ENCODE peak calls at places on chromosome 21, in four cellular contexts. J is SK-N-SH, L is HepG2, G is GM12878. M is an unnamed sample.

GRCh38 chr21:42262826-42263225 is 43.9 kb downstream of the ABCG1 start:
- DNase-seq in J (peak), L (peak), G (no peak), M (peak)

GRCh38 chr21:41511858-41512257 is 3.9 kb upstream of the TMPRSS2 start:
- DNase-seq in J (no peak), L (no peak), G (no peak), M (no peak)

GRCh38 chr21:42195378-42196031 is 23.4 kb upstream of the ABCG1 start:
- DNase-seq in J (no peak), L (no peak), G (no peak), M (no peak)

GRCh38 chr21:41971891-41972290 is 18.1 kb upstream of the C2CD2 start:
- DNase-seq in J (no peak), L (no peak), G (no peak), M (no peak)

GRCh38 chr21:45142916-45143315 is 68.5 kb downstream of the ADARB1 start:
- DNase-seq in J (no peak), L (no peak), G (no peak), M (no peak)

GRCh38 chr21:38805282-38806152 is at the start of gene ETS2:
- DNase-seq in J (peak), L (peak), G (peak), M (peak)

GRCh38 chr21:42125571-42126544 is 54.7 kb downstream of the UMODL1 start:
- DNase-seq in J (no peak), L (peak), G (no peak), M (no peak)

GRCh38 chr21:25934771-25935224 is 200.0 kb downstream of the GABPA start:
- DNase-seq in J (no peak), L (peak), G (no peak), M (peak)

GRCh38 chr21:29230541-29231275 is 68.0 kb upstream of the BACH1 start:
- DNase-seq in J (no peak), L (no peak), G (no peak), M (no peak)

GRCh38 chr21:29235714-29236197 is 63.0 kb upstream of the BACH1 start:
- DNase-seq in J (no peak), L (no peak), G (peak), M (no peak)

GRCh38 chr21:29233611-29234540 is 64.8 kb upstream of the BACH1 start:
- DNase-seq in J (no peak), L (no peak), G (peak), M (no peak)

GRCh38 chr21:29231781-29232548 is 66.8 kb upstream of the BACH1 start:
- DNase-seq in J (no peak), L (no peak), G (no peak), M (no peak)

GRCh38 chr21:29232601-29233541 is 65.9 kb upstream of the BACH1 start:
- DNase-seq in J (no peak), L (no peak), G (no peak), M (no peak)
- TF ChIP-seq PBX3 in J (no peak), L (no peak), G (no peak), M (no peak)

DNA sequence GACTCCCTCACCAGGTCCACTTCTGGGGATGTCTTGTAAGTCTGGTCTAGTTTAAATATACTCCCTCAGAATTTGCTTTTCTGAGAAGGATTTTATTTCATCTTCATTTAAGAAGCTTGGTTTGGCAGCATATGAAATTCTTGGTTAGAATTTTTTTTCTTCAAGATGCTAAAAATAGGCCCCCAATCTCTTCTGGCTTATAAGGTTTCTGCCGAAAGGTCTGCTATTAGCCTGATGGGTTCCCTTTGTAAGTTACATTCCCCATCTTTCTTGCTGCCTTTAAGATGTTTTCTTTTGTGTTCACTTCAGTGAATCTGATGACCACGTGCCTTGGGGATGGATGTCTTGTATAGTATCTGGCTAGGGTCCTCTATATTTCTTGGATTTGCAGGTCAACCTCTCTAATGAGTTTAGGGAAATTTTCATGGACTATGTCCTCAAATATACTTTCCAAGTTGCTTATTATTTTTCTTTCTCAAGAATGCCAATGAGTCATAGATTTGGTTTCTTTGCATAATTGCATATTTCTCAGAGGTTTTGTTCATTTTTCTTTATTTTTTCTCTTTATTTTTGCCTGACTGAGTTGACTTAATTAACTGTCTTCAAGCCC is 19.4 kb downstream of the TCP10L start:
- DNase-seq in J (no peak), L (no peak), G (no peak), M (no peak)
- TF ChIP-seq PBX3 in J (no peak), L (no peak), G (no peak), M (no peak)

DNA sequence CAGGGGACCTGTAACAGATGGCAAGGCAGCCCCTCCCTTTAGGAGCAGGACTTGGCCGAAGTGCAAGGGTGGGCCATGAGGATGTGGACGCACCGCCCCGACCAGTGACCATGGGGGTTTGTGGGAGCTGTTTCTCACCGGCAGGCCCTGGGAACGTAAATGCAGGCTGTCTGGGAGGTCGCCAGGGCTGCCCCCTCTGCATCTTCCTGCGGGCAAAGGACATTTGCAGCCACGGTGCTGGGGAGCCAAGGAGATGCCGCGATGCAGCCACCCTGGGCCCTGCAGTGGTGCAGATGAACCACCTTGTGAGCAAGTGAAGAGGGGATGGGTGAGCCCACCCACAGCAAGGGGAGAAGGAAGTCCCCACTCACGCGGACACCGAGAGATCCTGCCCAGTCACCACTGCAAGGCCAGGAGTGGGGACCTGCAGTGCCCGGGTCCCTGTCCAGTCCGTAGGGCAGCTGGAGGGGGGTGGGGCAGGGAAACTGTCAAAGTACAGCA is 121.1 kb downstream of the SIK1 start:
- DNase-seq in J (no peak), L (no peak), G (no peak), M (no peak)
- TF ChIP-seq PBX3 in J (no peak), L (no peak), G (no peak), M (no peak)

GRCh38 chr21:31132574-31133242 is 94.4 kb upstream of the KRTAP19-8 start:
- DNase-seq in J (no peak), L (no peak), G (peak), M (no peak)
- TF ChIP-seq PBX3 in J (no peak), L (no peak), G (no peak), M (no peak)

M was measured in A549.